ENCODE peak calls at places on chromosomes 1 and 21, in four cellular contexts. R is Karpas-422, W is uterus, H is GM12878. A is an unnamed sample.

GRCh38 chr1:32818804-32819541 is 1.5 kb downstream of the S100PBP start:
- DNase-seq in R (peak; percentile 81), W (no peak), H (peak; percentile 96), A (no peak)

GRCh38 chr1:21857142-21857839 is 45.2 kb downstream of the LDLRAD2 start:
- DNase-seq in R (no peak), W (no peak), H (no peak), A (no peak)

GRCh38 chr1:172897738-172898137 is 153.0 kb downstream of the TNFSF18 start:
- DNase-seq in R (no peak), W (no peak), H (no peak), A (no peak)

GRCh38 chr21:39564200-39564599 is 48.5 kb upstream of the B3GALT5 start:
- DNase-seq in R (no peak), W (no peak), H (no peak), A (no peak)

GRCh38 chr1:54805466-54805865 is 4.3 kb upstream of the TTC22 start:
- DNase-seq in R (no peak), W (no peak), H (no peak), A (no peak)

GRCh38 chr1:171245458-171246064 is 2.7 kb upstream of the FMO1 start:
- DNase-seq in R (peak; percentile 74), W (no peak), H (no peak), A (no peak)

GRCh38 chr1:199135901-199136300 is 497.1 kb downstream of the PTPRC start:
- DNase-seq in R (no peak), W (no peak), H (no peak), A (no peak)

GRCh38 chr1:19511117-19511516 is 25.8 kb upstream of the CAPZB start:
- DNase-seq in R (no peak), W (no peak), H (no peak), A (no peak)

GRCh38 chr1:17342014-17342441 is 30.0 kb upstream of the PADI6 start:
- DNase-seq in R (no peak), W (no peak), H (no peak), A (no peak)

GRCh38 chr1:79437540-79437939 is 431.0 kb upstream of the ADGRL4 start:
- DNase-seq in R (no peak), W (no peak), H (no peak), A (no peak)

GRCh38 chr1:187714501-187714900 is 885.8 kb downstream of the PLA2G4A start:
- DNase-seq in R (no peak), W (no peak), H (no peak), A (no peak)

GRCh38 chr1:228353601-228354371 is 52.8 kb downstream of the TRIM11 start:
- DNase-seq in R (no peak), W (no peak), H (no peak), A (no peak)

GRCh38 chr1:89001510-89001909 is 9.1 kb upstream of the KYAT3 start:
- DNase-seq in R (no peak), W (no peak), H (no peak), A (no peak)

GRCh38 chr1:58460469-58460868 is 86.1 kb downstream of the OMA1 start:
- DNase-seq in R (peak; percentile 45), W (no peak), H (no peak), A (no peak)

GRCh38 chr1:19433610-19433999 is 51.7 kb downstream of the CAPZB start:
- DNase-seq in R (no peak), W (no peak), H (no peak), A (no peak)

GRCh38 chr1:58966103-58966916 is 182.5 kb upstream of the JUN start:
- DNase-seq in R (peak; percentile 72), W (no peak), H (no peak), A (no peak)

GRCh38 chr1:89865498-89866385 is 44.9 kb downstream of the LRRC8D start:
- DNase-seq in R (no peak), W (no peak), H (no peak), A (no peak)

GRCh38 chr1:195799016-195799415 is 809.2 kb downstream of the KCNT2 start:
- DNase-seq in R (no peak), W (no peak), H (no peak), A (no peak)

GRCh38 chr1:58664881-58665280 is 35.0 kb downstream of the MYSM1 start:
- DNase-seq in R (no peak), W (no peak), H (no peak), A (no peak)

GRCh38 chr21:28235169-28235892 is 757.3 kb downstream of the LTN1 start:
- DNase-seq in R (peak; percentile 40), W (no peak), H (no peak), A (no peak)

GRCh38 chr1:22547818-22548454 is 15.4 kb upstream of the EPHA8 start:
- DNase-seq in R (no peak), W (no peak), H (no peak), A (no peak)

GRCh38 chr1:152436593-152437338 is 22.7 kb upstream of the CRNN start:
- DNase-seq in R (no peak), W (no peak), H (no peak), A (no peak)

GRCh38 chr21:45040739-45041138 is 33.6 kb upstream of the ADARB1 start:
- DNase-seq in R (no peak), W (no peak), H (no peak), A (no peak)
- H3K4me3 ChIP-seq in R (no peak overlapping the region), W (no peak overlapping the region), H (no peak overlapping the region), A (no peak overlapping the region)

GRCh38 chr1:111735321-111735720 is 3.9 kb downstream of the INKA2 start:
- DNase-seq in R (no peak), W (no peak), H (no peak), A (no peak)

GRCh38 chr1:111738133-111738435 is 1.1 kb downstream of the INKA2 start:
- DNase-seq in R (no peak), W (no peak), H (no peak), A (no peak)

GRCh38 chr1:111737216-111738132 is 1.7 kb downstream of the INKA2 start:
- DNase-seq in R (no peak), W (no peak), H (no peak), A (no peak)

GRCh38 chr1:111735858-111736544 is 3.2 kb downstream of the INKA2 start:
- DNase-seq in R (no peak), W (no peak), H (no peak), A (peak; percentile 67)

DNA sequence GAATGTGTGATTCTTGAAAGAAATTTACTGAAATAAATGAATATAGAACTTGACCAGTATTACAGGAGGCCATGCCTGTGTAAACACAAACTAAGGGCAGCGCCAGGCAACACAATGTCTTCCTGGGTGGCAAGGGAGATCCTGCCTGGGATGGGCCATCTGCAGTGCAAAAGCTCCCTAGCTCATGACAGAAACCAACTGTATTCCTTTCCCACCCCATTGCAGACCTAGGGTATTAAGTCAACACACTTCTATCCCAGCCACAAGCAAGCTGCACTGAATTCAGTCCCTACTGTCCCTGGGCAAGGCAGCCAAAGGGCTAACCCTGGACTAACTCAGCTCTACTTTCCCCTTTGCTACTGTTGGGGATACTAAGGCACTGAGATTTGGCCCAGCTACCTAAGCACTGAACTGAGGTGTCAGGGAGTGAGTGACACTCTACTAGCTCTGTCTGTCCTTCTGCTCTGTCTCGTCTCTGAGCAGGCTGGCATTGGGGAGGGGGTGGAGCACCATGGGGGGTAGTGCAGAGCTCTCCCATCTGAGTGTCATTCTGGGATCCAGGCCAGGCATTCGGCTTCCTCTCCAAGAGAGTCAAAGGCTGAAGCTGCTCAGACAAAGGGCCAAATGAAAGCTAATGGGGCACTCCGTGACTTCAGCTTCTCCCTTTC is 2.5 kb downstream of the INKA2 start:
- DNase-seq in R (no peak), W (no peak), H (no peak), A (peak; percentile 68)
- H3K4me1 ChIP-seq in R (peaks cover 30% of the 10 kb centered on the region), W (peaks cover 6% of the 10 kb centered on the region), H (peaks cover 11% of the 10 kb centered on the region), A (no peaks in the 10 kb centered on the region)

GRCh38 chr1:201918343-201918742 is 28.0 kb downstream of the LMOD1 start:
- DNase-seq in R (no peak), W (no peak), H (no peak), A (no peak)
- H3K27ac ChIP-seq in R (no peak overlapping the region), W (peak overlapping the region; percentile 98), H (no peak overlapping the region), A (peak overlapping the region; percentile 79)

DNA sequence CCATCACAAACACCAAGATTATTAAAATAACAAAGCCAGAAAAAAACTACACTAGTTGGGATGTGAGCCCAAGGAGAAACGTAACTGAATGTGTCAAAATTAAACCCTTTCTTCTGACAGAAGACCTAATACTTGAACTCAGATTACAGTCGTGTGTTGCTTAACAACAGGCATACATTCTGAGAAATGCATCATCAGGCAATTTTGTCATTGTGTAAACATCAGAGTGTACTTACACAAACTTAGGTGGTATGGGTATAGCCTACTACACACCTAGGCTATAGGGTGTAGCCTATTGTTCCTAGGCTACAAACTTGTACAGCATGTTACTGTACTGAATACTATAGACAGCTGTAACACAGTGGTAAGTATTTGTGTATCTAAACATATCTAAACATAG is 23.4 kb downstream of the DSTYK start:
- DNase-seq in R (no peak), W (no peak), H (no peak), A (no peak)
- H3K4me3 ChIP-seq in R (no peak overlapping the region), W (no peak overlapping the region), H (no peak overlapping the region), A (no peak overlapping the region)

DNA sequence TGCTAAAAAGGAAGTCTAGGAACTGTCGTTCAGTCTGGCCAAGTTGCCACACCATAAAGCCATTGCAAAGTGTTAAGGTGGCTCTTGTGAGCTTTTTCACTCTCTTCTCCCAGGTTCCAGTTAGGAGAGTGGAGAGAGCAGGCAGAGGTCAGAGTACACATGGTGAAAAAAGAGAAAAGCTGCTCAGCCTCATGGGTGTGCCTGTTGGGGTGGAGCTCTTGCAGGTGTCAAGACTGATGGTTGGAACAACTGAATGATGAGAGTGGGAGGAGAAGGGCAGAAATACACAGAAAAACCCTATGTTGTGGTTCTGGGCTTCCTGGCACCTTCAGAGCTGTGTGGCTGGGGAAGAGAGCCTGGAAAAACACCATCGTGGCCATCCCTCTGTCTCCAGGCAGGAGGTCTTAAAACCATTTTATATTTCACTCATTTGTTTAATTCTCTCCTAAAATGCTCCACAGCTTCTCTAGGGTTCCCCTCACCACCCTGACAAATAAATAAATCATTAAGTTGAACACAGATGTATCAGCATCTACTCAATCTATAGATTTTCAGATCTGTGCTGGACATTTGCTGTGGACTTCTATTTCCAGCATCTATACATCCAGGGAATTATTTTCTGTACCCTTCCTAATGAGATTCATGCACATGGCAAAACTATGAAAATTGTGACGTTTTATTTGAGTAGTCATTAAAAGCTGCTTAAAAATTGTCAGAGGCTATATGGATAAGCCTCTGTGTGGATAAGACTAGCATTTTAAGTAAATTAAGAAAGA is 17.5 kb downstream of the UBASH3A start:
- DNase-seq in R (no peak), W (no peak), H (no peak), A (no peak)
- H3K4me1 ChIP-seq in R (peaks cover 3% of the 10 kb centered on the region), W (no peaks in the 10 kb centered on the region), H (peaks cover 51% of the 10 kb centered on the region), A (no peaks in the 10 kb centered on the region)

A was measured in right atrium auricular region.